ENCODE peak calls at places on chromosomes 12 and 14, in seven cellular contexts. One of them, this sample, is unnamed.

GRCh38 chr12:50825372-50825838 is 17.3 kb upstream of the TMPRSS12 start:
- DNase-seq in mucosa of descending colon: no peak
- DNase-seq in WERI-Rb-1: no peak
- DNase-seq in fibroblast of the aortic adventitia: peak
- DNase-seq in tibial artery: no peak
- DNase-seq in neural progenitor cell: peak
- DNase-seq in hepatocyte: peak
- DNase-seq in this sample: peak

GRCh38 chr12:2251485-2252179 is 198.8 kb downstream of the CACNA1C start:
- DNase-seq in neural progenitor cell: no peak
- DNase-seq in WERI-Rb-1: no peak
- DNase-seq in fibroblast of the aortic adventitia: no peak
- DNase-seq in tibial artery: no peak
- DNase-seq in mucosa of descending colon: no peak
- DNase-seq in hepatocyte: no peak
- DNase-seq in this sample: no peak

GRCh38 chr12:57603758-57604453 is 718 bp upstream of the DTX3 start:
- DNase-seq in fibroblast of the aortic adventitia: peak
- DNase-seq in WERI-Rb-1: no peak
- DNase-seq in hepatocyte: peak
- DNase-seq in mucosa of descending colon: no peak
- DNase-seq in tibial artery: peak
- DNase-seq in neural progenitor cell: no peak
- DNase-seq in this sample: peak

GRCh38 chr14:100785338-100785615 is 40.6 kb upstream of the MEG3 start:
- DNase-seq in tibial artery: no peak
- DNase-seq in neural progenitor cell: no peak
- DNase-seq in hepatocyte: no peak
- DNase-seq in WERI-Rb-1: no peak
- DNase-seq in fibroblast of the aortic adventitia: no peak
- DNase-seq in mucosa of descending colon: no peak
- DNase-seq in this sample: no peak

GRCh38 chr14:99595034-99595433 is 9.0 kb downstream of the CCDC85C start:
- DNase-seq in WERI-Rb-1: no peak
- DNase-seq in hepatocyte: no peak
- DNase-seq in fibroblast of the aortic adventitia: no peak
- DNase-seq in neural progenitor cell: no peak
- DNase-seq in mucosa of descending colon: no peak
- DNase-seq in tibial artery: no peak
- DNase-seq in this sample: no peak

GRCh38 chr12:52745554-52745953 is 31.6 kb downstream of the KRT76 start:
- DNase-seq in hepatocyte: no peak
- DNase-seq in WERI-Rb-1: no peak
- DNase-seq in mucosa of descending colon: no peak
- DNase-seq in neural progenitor cell: no peak
- DNase-seq in tibial artery: no peak
- DNase-seq in fibroblast of the aortic adventitia: no peak
- DNase-seq in this sample: no peak

GRCh38 chr12:29073631-29074239 is 75.3 kb upstream of the FAR2 start:
- DNase-seq in mucosa of descending colon: peak
- DNase-seq in fibroblast of the aortic adventitia: peak
- DNase-seq in hepatocyte: peak
- DNase-seq in neural progenitor cell: peak
- DNase-seq in WERI-Rb-1: peak
- DNase-seq in tibial artery: no peak
- DNase-seq in this sample: peak

GRCh38 chr12:131077931-131078391 is 124.3 kb downstream of the ADGRD1 start:
- DNase-seq in hepatocyte: no peak
- DNase-seq in neural progenitor cell: no peak
- DNase-seq in WERI-Rb-1: peak
- DNase-seq in tibial artery: peak
- DNase-seq in fibroblast of the aortic adventitia: no peak
- DNase-seq in mucosa of descending colon: no peak
- DNase-seq in this sample: no peak

GRCh38 chr14:28482644-28483043 is 283.9 kb upstream of the FOXG1 start:
- DNase-seq in WERI-Rb-1: no peak
- DNase-seq in tibial artery: no peak
- DNase-seq in neural progenitor cell: no peak
- DNase-seq in mucosa of descending colon: no peak
- DNase-seq in hepatocyte: no peak
- DNase-seq in fibroblast of the aortic adventitia: no peak
- DNase-seq in this sample: no peak

GRCh38 chr12:6312529-6313325 is 2.2 kb downstream of the PLEKHG6 start:
- DNase-seq in hepatocyte: peak
- DNase-seq in neural progenitor cell: peak
- DNase-seq in fibroblast of the aortic adventitia: no peak
- DNase-seq in mucosa of descending colon: peak
- DNase-seq in WERI-Rb-1: no peak
- DNase-seq in tibial artery: no peak
- DNase-seq in this sample: no peak

GRCh38 chr12:124533456-124533855 is 34.0 kb downstream of the NCOR2 start:
- DNase-seq in tibial artery: no peak
- DNase-seq in neural progenitor cell: no peak
- DNase-seq in mucosa of descending colon: no peak
- DNase-seq in WERI-Rb-1: no peak
- DNase-seq in hepatocyte: no peak
- DNase-seq in fibroblast of the aortic adventitia: no peak
- DNase-seq in this sample: no peak

GRCh38 chr14:105193916-105194782 is 13.0 kb upstream of the NUDT14 start:
- DNase-seq in WERI-Rb-1: no peak
- DNase-seq in fibroblast of the aortic adventitia: no peak
- DNase-seq in mucosa of descending colon: no peak
- DNase-seq in tibial artery: no peak
- DNase-seq in hepatocyte: peak
- DNase-seq in neural progenitor cell: no peak
- DNase-seq in this sample: no peak

GRCh38 chr12:121475279-121475678 is 75.4 kb downstream of the RNF34 start:
- DNase-seq in mucosa of descending colon: no peak
- DNase-seq in neural progenitor cell: no peak
- DNase-seq in WERI-Rb-1: no peak
- DNase-seq in hepatocyte: no peak
- DNase-seq in tibial artery: no peak
- DNase-seq in fibroblast of the aortic adventitia: no peak
- DNase-seq in this sample: no peak

GRCh38 chr12:30428098-30428497 is 267.6 kb downstream of the IPO8 start:
- DNase-seq in mucosa of descending colon: no peak
- DNase-seq in hepatocyte: no peak
- DNase-seq in neural progenitor cell: no peak
- DNase-seq in tibial artery: no peak
- DNase-seq in WERI-Rb-1: no peak
- DNase-seq in fibroblast of the aortic adventitia: no peak
- DNase-seq in this sample: no peak

GRCh38 chr14:61561657-61562276 is 133.5 kb upstream of the HIF1A start:
- DNase-seq in neural progenitor cell: no peak
- DNase-seq in tibial artery: peak
- DNase-seq in hepatocyte: peak
- DNase-seq in mucosa of descending colon: peak
- DNase-seq in fibroblast of the aortic adventitia: peak
- DNase-seq in WERI-Rb-1: no peak
- DNase-seq in this sample: peak

GRCh38 chr12:94173660-94174265 is 25.4 kb downstream of the PLXNC1 start:
- DNase-seq in hepatocyte: no peak
- DNase-seq in mucosa of descending colon: no peak
- DNase-seq in fibroblast of the aortic adventitia: no peak
- DNase-seq in neural progenitor cell: no peak
- DNase-seq in tibial artery: no peak
- DNase-seq in WERI-Rb-1: no peak
- DNase-seq in this sample: no peak

GRCh38 chr12:13368431-13368830 is 171.9 kb downstream of the EMP1 start:
- DNase-seq in neural progenitor cell: no peak
- DNase-seq in tibial artery: no peak
- DNase-seq in fibroblast of the aortic adventitia: no peak
- DNase-seq in mucosa of descending colon: no peak
- DNase-seq in hepatocyte: no peak
- DNase-seq in WERI-Rb-1: no peak
- DNase-seq in this sample: no peak

GRCh38 chr12:52171950-52172512 is 19.8 kb downstream of the KRT80 start:
- DNase-seq in WERI-Rb-1: peak
- DNase-seq in tibial artery: no peak
- DNase-seq in mucosa of descending colon: peak
- DNase-seq in neural progenitor cell: peak
- DNase-seq in hepatocyte: no peak
- DNase-seq in fibroblast of the aortic adventitia: peak
- DNase-seq in this sample: no peak

GRCh38 chr12:106247731-106248176 is at the start of gene CKAP4:
- DNase-seq in hepatocyte: peak
- DNase-seq in tibial artery: peak
- DNase-seq in neural progenitor cell: peak
- DNase-seq in WERI-Rb-1: peak
- DNase-seq in mucosa of descending colon: peak
- DNase-seq in fibroblast of the aortic adventitia: peak
- DNase-seq in this sample: no peak

GRCh38 chr12:131736807-131737484 is 26.1 kb downstream of the SFSWAP start:
- DNase-seq in mucosa of descending colon: no peak
- DNase-seq in fibroblast of the aortic adventitia: peak
- DNase-seq in tibial artery: no peak
- DNase-seq in neural progenitor cell: no peak
- DNase-seq in hepatocyte: peak
- DNase-seq in WERI-Rb-1: no peak
- DNase-seq in this sample: no peak

GRCh38 chr12:18700254-18700653 is 37.6 kb downstream of the PLCZ1 start:
- DNase-seq in fibroblast of the aortic adventitia: peak
- DNase-seq in WERI-Rb-1: no peak
- DNase-seq in hepatocyte: peak
- DNase-seq in neural progenitor cell: no peak
- DNase-seq in mucosa of descending colon: no peak
- DNase-seq in tibial artery: peak
- DNase-seq in this sample: peak

GRCh38 chr12:130053641-130054040 is 108.6 kb upstream of the FZD10 start:
- DNase-seq in hepatocyte: peak
- DNase-seq in tibial artery: no peak
- DNase-seq in mucosa of descending colon: peak
- DNase-seq in fibroblast of the aortic adventitia: no peak
- DNase-seq in neural progenitor cell: peak
- DNase-seq in WERI-Rb-1: peak
- DNase-seq in this sample: no peak

GRCh38 chr12:8018666-8019581 is 13.6 kb upstream of the FOXJ2 start:
- DNase-seq in tibial artery: no peak
- DNase-seq in neural progenitor cell: peak
- DNase-seq in WERI-Rb-1: peak
- DNase-seq in mucosa of descending colon: no peak
- DNase-seq in hepatocyte: no peak
- DNase-seq in fibroblast of the aortic adventitia: no peak
- DNase-seq in this sample: no peak

GRCh38 chr12:113413488-113413939 is 8.7 kb upstream of the SDSL start:
- DNase-seq in fibroblast of the aortic adventitia: peak
- DNase-seq in hepatocyte: peak
- DNase-seq in neural progenitor cell: no peak
- DNase-seq in tibial artery: peak
- DNase-seq in WERI-Rb-1: no peak
- DNase-seq in mucosa of descending colon: no peak
- DNase-seq in this sample: no peak

GRCh38 chr12:106522708-106523107 is 60.1 kb upstream of the RFX4 start:
- DNase-seq in mucosa of descending colon: no peak
- DNase-seq in fibroblast of the aortic adventitia: no peak
- DNase-seq in WERI-Rb-1: no peak
- DNase-seq in tibial artery: no peak
- DNase-seq in neural progenitor cell: no peak
- DNase-seq in hepatocyte: peak
- DNase-seq in this sample: no peak

GRCh38 chr14:89618821-89619551 is 202.0 kb upstream of the FOXN3 start:
- DNase-seq in fibroblast of the aortic adventitia: peak
- DNase-seq in neural progenitor cell: peak
- DNase-seq in tibial artery: peak
- DNase-seq in WERI-Rb-1: peak
- DNase-seq in mucosa of descending colon: peak
- DNase-seq in hepatocyte: peak
- DNase-seq in this sample: no peak
- TF ChIP-seq CTCF in fibroblast of the aortic adventitia: no peak
- TF ChIP-seq CTCF in neural progenitor cell: no peak
- TF ChIP-seq CTCF in tibial artery: no peak
- TF ChIP-seq CTCF in WERI-Rb-1: no peak
- TF ChIP-seq CTCF in mucosa of descending colon: no peak
- TF ChIP-seq CTCF in hepatocyte: no peak
- TF ChIP-seq CTCF in this sample: no peak

DNA sequence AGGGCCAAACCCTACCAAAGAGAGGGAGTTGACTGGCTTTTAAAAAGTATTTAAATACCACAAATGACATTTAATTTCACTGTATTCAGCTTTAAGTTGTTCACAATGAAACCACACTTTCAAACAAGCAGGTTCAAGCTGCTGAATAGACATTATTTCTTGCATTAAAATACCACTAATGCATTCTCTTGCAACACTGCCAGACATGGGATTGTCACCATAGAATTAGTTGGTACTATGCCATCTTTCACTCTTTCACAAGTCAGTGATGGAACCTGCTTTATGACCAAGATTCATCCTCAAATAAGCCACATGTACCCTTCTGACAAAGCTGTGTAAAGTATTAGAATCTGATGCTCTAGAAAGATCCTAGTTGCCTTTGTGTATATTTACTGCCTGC is 239.4 kb downstream of the PAWR start:
- DNase-seq in tibial artery: no peak
- DNase-seq in WERI-Rb-1: no peak
- DNase-seq in neural progenitor cell: no peak
- DNase-seq in hepatocyte: no peak
- DNase-seq in mucosa of descending colon: no peak
- DNase-seq in fibroblast of the aortic adventitia: peak
- DNase-seq in this sample: no peak
- H3K4me3 ChIP-seq in tibial artery: no peak
- H3K4me3 ChIP-seq in WERI-Rb-1: no peak
- H3K4me3 ChIP-seq in neural progenitor cell: no peak
- H3K4me3 ChIP-seq in hepatocyte: no peak
- H3K4me3 ChIP-seq in mucosa of descending colon: no peak
- H3K4me3 ChIP-seq in fibroblast of the aortic adventitia: no peak
- H3K4me3 ChIP-seq in this sample: no peak

GRCh38 chr14:87524011-87524410 is 469.0 kb downstream of the GALC start:
- DNase-seq in hepatocyte: no peak
- DNase-seq in neural progenitor cell: no peak
- DNase-seq in fibroblast of the aortic adventitia: no peak
- DNase-seq in tibial artery: no peak
- DNase-seq in WERI-Rb-1: no peak
- DNase-seq in mucosa of descending colon: no peak
- DNase-seq in this sample: no peak

GRCh38 chr14:87522575-87522974 is 470.4 kb downstream of the GALC start:
- DNase-seq in fibroblast of the aortic adventitia: no peak
- DNase-seq in mucosa of descending colon: no peak
- DNase-seq in hepatocyte: peak
- DNase-seq in tibial artery: no peak
- DNase-seq in neural progenitor cell: peak
- DNase-seq in WERI-Rb-1: peak
- DNase-seq in this sample: no peak
- TF ChIP-seq CTCF in fibroblast of the aortic adventitia: no peak
- TF ChIP-seq CTCF in mucosa of descending colon: no peak
- TF ChIP-seq CTCF in hepatocyte: no peak
- TF ChIP-seq CTCF in tibial artery: no peak
- TF ChIP-seq CTCF in neural progenitor cell: peak
- TF ChIP-seq CTCF in WERI-Rb-1: peak
- TF ChIP-seq CTCF in this sample: no peak

GRCh38 chr12:93115198-93115601 is 186.1 kb upstream of the EEA1 start:
- DNase-seq in neural progenitor cell: no peak
- DNase-seq in fibroblast of the aortic adventitia: peak
- DNase-seq in hepatocyte: no peak
- DNase-seq in WERI-Rb-1: no peak
- DNase-seq in mucosa of descending colon: no peak
- DNase-seq in tibial artery: no peak
- DNase-seq in this sample: peak
- H3K4me3 ChIP-seq in neural progenitor cell: no peak
- H3K4me3 ChIP-seq in fibroblast of the aortic adventitia: no peak
- H3K4me3 ChIP-seq in hepatocyte: no peak
- H3K4me3 ChIP-seq in WERI-Rb-1: no peak
- H3K4me3 ChIP-seq in mucosa of descending colon: no peak
- H3K4me3 ChIP-seq in tibial artery: no peak
- H3K4me3 ChIP-seq in this sample: no peak

This sample was measured in AG09309.